ENCODE peak calls at places on chromosomes 11 and 22, in seven cellular contexts. One of them, this sample, is unnamed.

GRCh38 chr11:18700872-18701271 is 2.3 kb downstream of the TMEM86A start:
- DNase-seq in K562: no peak
- DNase-seq in HCT116: no peak
- DNase-seq in SK-N-SH: no peak
- DNase-seq in HepG2: no peak
- DNase-seq in H1: no peak
- DNase-seq in GM12878: no peak
- DNase-seq in this sample: no peak

GRCh38 chr11:24496728-24497396 is at the start of gene LUZP2:
- DNase-seq in GM12878: no peak
- DNase-seq in SK-N-SH: peak
- DNase-seq in H1: peak
- DNase-seq in HCT116: no peak
- DNase-seq in K562: no peak
- DNase-seq in HepG2: no peak
- DNase-seq in this sample: no peak

GRCh38 chr11:10268746-10269487 is 25.1 kb downstream of the SBF2 start:
- DNase-seq in K562: no peak
- DNase-seq in HepG2: no peak
- DNase-seq in H1: no peak
- DNase-seq in GM12878: no peak
- DNase-seq in SK-N-SH: no peak
- DNase-seq in HCT116: no peak
- DNase-seq in this sample: no peak

GRCh38 chr11:47398011-47398410 is 10.4 kb upstream of the SLC39A13 start:
- DNase-seq in SK-N-SH: no peak
- DNase-seq in GM12878: no peak
- DNase-seq in K562: no peak
- DNase-seq in H1: no peak
- DNase-seq in HepG2: no peak
- DNase-seq in HCT116: no peak
- DNase-seq in this sample: no peak

GRCh38 chr11:118872403-118872821 is 11.3 kb upstream of the CXCR5 start:
- DNase-seq in HepG2: no peak
- DNase-seq in K562: no peak
- DNase-seq in H1: no peak
- DNase-seq in HCT116: no peak
- DNase-seq in SK-N-SH: no peak
- DNase-seq in GM12878: no peak
- DNase-seq in this sample: no peak

GRCh38 chr22:50524664-50525103 is 714 bp downstream of the SCO2 start:
- DNase-seq in GM12878: no peak
- DNase-seq in SK-N-SH: no peak
- DNase-seq in HepG2: no peak
- DNase-seq in K562: no peak
- DNase-seq in HCT116: no peak
- DNase-seq in H1: no peak
- DNase-seq in this sample: no peak

GRCh38 chr11:134714021-134714656 is 302.1 kb upstream of the B3GAT1 start:
- DNase-seq in K562: no peak
- DNase-seq in HepG2: no peak
- DNase-seq in SK-N-SH: no peak
- DNase-seq in GM12878: no peak
- DNase-seq in H1: no peak
- DNase-seq in HCT116: no peak
- DNase-seq in this sample: no peak

GRCh38 chr11:130199792-130200191 is 40.2 kb downstream of the ST14 start:
- DNase-seq in H1: no peak
- DNase-seq in K562: no peak
- DNase-seq in SK-N-SH: no peak
- DNase-seq in GM12878: no peak
- DNase-seq in HCT116: no peak
- DNase-seq in HepG2: no peak
- DNase-seq in this sample: no peak

GRCh38 chr11:57499413-57499982 is 16.0 kb downstream of the SLC43A1 start:
- DNase-seq in K562: peak
- DNase-seq in SK-N-SH: peak
- DNase-seq in HCT116: peak
- DNase-seq in GM12878: no peak
- DNase-seq in H1: peak
- DNase-seq in HepG2: peak
- DNase-seq in this sample: peak

GRCh38 chr11:111514216-111515031 is at the start of gene HOATZ:
- DNase-seq in K562: peak
- DNase-seq in HepG2: no peak
- DNase-seq in H1: peak
- DNase-seq in GM12878: no peak
- DNase-seq in HCT116: no peak
- DNase-seq in SK-N-SH: peak
- DNase-seq in this sample: peak

GRCh38 chr22:49855491-49855911 is 1.9 kb downstream of the ZBED4 start:
- DNase-seq in HCT116: no peak
- DNase-seq in GM12878: no peak
- DNase-seq in H1: no peak
- DNase-seq in HepG2: no peak
- DNase-seq in K562: no peak
- DNase-seq in SK-N-SH: no peak
- DNase-seq in this sample: peak

GRCh38 chr11:66011239-66011784 is 496 bp upstream of the CST6 start:
- DNase-seq in HCT116: peak
- DNase-seq in GM12878: no peak
- DNase-seq in K562: no peak
- DNase-seq in SK-N-SH: no peak
- DNase-seq in HepG2: no peak
- DNase-seq in H1: no peak
- DNase-seq in this sample: peak

GRCh38 chr11:132064987-132065620 is 694.7 kb downstream of the NTM start:
- DNase-seq in HCT116: no peak
- DNase-seq in HepG2: no peak
- DNase-seq in K562: no peak
- DNase-seq in SK-N-SH: no peak
- DNase-seq in H1: no peak
- DNase-seq in GM12878: no peak
- DNase-seq in this sample: no peak

DNA sequence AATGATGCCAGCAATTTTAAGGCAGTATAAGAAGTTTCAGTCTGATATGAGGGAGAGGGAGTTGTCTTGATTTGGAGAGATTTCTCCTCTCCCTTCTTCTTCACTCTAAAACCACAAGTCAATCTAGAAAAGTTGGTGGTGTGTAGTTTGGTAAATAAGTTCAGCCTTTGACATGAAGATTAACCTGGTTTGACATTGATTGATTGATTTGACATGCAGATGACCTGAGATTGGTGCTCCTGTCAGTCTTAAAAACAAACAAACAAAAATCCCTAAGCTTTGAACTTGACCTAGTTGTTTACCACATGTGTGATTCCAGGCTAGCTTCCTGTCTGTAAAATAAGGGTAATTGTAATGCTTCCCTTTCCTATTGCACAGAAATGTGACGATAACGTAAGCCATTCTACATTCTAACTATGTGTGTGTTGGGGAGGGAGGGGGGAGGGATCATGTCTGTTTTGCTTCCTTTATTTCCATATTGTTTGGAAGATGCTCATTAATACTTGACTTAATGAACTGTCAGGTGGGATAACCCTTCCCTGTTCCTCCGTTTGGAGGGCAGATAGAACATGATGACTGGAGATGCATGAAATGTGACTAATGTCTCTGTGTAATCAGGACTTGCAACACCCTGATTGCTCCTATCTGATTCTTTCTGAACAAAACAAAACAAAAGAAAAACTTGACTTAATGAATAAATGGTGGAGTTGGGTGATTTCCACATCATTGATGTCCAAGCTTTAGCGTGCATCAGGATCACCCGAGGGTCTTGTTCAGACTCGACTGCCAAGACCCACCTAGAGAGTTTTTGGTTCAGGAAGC is 106.0 kb upstream of the CLMP start:
- DNase-seq in H1: no peak
- DNase-seq in HCT116: peak
- DNase-seq in GM12878: peak
- DNase-seq in K562: no peak
- DNase-seq in HepG2: no peak
- DNase-seq in SK-N-SH: no peak
- DNase-seq in this sample: peak
- TF ChIP-seq JUND in H1: no peak
- TF ChIP-seq JUND in HCT116: no peak
- TF ChIP-seq JUND in GM12878: no peak
- TF ChIP-seq JUND in K562: no peak
- TF ChIP-seq JUND in HepG2: no peak
- TF ChIP-seq JUND in SK-N-SH: no peak
- TF ChIP-seq JUND in this sample: no peak

DNA sequence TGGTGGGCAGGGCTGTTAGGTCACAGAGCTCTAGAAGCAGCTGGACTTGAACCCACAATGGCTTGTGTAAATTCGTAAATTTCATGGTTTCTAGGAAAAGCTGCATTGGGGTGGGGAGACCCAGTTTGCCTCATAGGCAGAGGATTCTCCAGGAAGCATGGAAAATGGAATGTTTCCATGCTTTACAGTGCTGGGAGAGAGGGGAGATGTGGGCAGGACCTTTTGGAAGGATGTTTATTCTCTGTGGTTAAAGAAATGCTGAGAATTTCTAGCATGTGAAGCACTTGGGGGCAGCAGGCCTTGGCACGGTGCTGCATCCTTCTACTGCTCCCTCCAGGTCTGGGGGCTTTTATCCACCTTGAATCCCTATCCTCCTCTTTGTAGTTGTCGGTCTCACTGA is 46.3 kb downstream of the TRAF6 start:
- DNase-seq in HCT116: no peak
- DNase-seq in H1: no peak
- DNase-seq in GM12878: no peak
- DNase-seq in K562: no peak
- DNase-seq in SK-N-SH: no peak
- DNase-seq in HepG2: no peak
- DNase-seq in this sample: no peak
- TF ChIP-seq JUND in HCT116: no peak
- TF ChIP-seq JUND in H1: no peak
- TF ChIP-seq JUND in GM12878: no peak
- TF ChIP-seq JUND in K562: no peak
- TF ChIP-seq JUND in SK-N-SH: no peak
- TF ChIP-seq JUND in HepG2: no peak
- TF ChIP-seq JUND in this sample: no peak

GRCh38 chr11:36300651-36301050 is 4.6 kb downstream of the PRR5L start:
- DNase-seq in SK-N-SH: no peak
- DNase-seq in K562: no peak
- DNase-seq in GM12878: no peak
- DNase-seq in HCT116: no peak
- DNase-seq in HepG2: no peak
- DNase-seq in H1: no peak
- DNase-seq in this sample: no peak
- TF ChIP-seq JUND in SK-N-SH: no peak
- TF ChIP-seq JUND in K562: no peak
- TF ChIP-seq JUND in GM12878: no peak
- TF ChIP-seq JUND in HCT116: no peak
- TF ChIP-seq JUND in HepG2: no peak
- TF ChIP-seq JUND in H1: no peak
- TF ChIP-seq JUND in this sample: no peak

GRCh38 chr11:44659641-44660040 is 67.1 kb upstream of the TSPAN18 start:
- DNase-seq in HepG2: no peak
- DNase-seq in SK-N-SH: peak
- DNase-seq in HCT116: no peak
- DNase-seq in K562: no peak
- DNase-seq in H1: no peak
- DNase-seq in GM12878: no peak
- DNase-seq in this sample: no peak

GRCh38 chr11:44661311-44661717 is 65.4 kb upstream of the TSPAN18 start:
- DNase-seq in SK-N-SH: no peak
- DNase-seq in K562: no peak
- DNase-seq in HepG2: no peak
- DNase-seq in HCT116: no peak
- DNase-seq in H1: no peak
- DNase-seq in GM12878: no peak
- DNase-seq in this sample: no peak

GRCh38 chr11:44654596-44654995 is 72.2 kb upstream of the TSPAN18 start:
- DNase-seq in HepG2: no peak
- DNase-seq in SK-N-SH: no peak
- DNase-seq in GM12878: no peak
- DNase-seq in HCT116: no peak
- DNase-seq in K562: no peak
- DNase-seq in H1: no peak
- DNase-seq in this sample: no peak

GRCh38 chr11:44654057-44654456 is 72.7 kb upstream of the TSPAN18 start:
- DNase-seq in GM12878: no peak
- DNase-seq in K562: no peak
- DNase-seq in SK-N-SH: no peak
- DNase-seq in HepG2: no peak
- DNase-seq in H1: no peak
- DNase-seq in HCT116: no peak
- DNase-seq in this sample: no peak

GRCh38 chr11:44658451-44658850 is 68.3 kb upstream of the TSPAN18 start:
- DNase-seq in HepG2: no peak
- DNase-seq in GM12878: no peak
- DNase-seq in SK-N-SH: peak
- DNase-seq in H1: no peak
- DNase-seq in HCT116: no peak
- DNase-seq in K562: no peak
- DNase-seq in this sample: no peak
- TF ChIP-seq JUND in HepG2: no peak
- TF ChIP-seq JUND in GM12878: no peak
- TF ChIP-seq JUND in SK-N-SH: no peak
- TF ChIP-seq JUND in H1: no peak
- TF ChIP-seq JUND in HCT116: no peak
- TF ChIP-seq JUND in K562: no peak
- TF ChIP-seq JUND in this sample: no peak

GRCh38 chr22:30857103-30857502 is 111.5 kb downstream of the MORC2 start:
- DNase-seq in H1: no peak
- DNase-seq in HepG2: no peak
- DNase-seq in SK-N-SH: no peak
- DNase-seq in HCT116: no peak
- DNase-seq in GM12878: no peak
- DNase-seq in K562: no peak
- DNase-seq in this sample: no peak

GRCh38 chr22:30857791-30858190 is 110.8 kb downstream of the MORC2 start:
- DNase-seq in GM12878: no peak
- DNase-seq in H1: no peak
- DNase-seq in K562: no peak
- DNase-seq in HCT116: no peak
- DNase-seq in SK-N-SH: no peak
- DNase-seq in HepG2: no peak
- DNase-seq in this sample: no peak

GRCh38 chr22:30856699-30857098 is 111.9 kb downstream of the MORC2 start:
- DNase-seq in H1: no peak
- DNase-seq in GM12878: no peak
- DNase-seq in K562: no peak
- DNase-seq in HepG2: no peak
- DNase-seq in HCT116: no peak
- DNase-seq in SK-N-SH: no peak
- DNase-seq in this sample: no peak

GRCh38 chr22:30855677-30856518 is 112.7 kb downstream of the MORC2 start:
- DNase-seq in K562: no peak
- DNase-seq in SK-N-SH: no peak
- DNase-seq in H1: no peak
- DNase-seq in HepG2: no peak
- DNase-seq in HCT116: no peak
- DNase-seq in GM12878: no peak
- DNase-seq in this sample: no peak

DNA sequence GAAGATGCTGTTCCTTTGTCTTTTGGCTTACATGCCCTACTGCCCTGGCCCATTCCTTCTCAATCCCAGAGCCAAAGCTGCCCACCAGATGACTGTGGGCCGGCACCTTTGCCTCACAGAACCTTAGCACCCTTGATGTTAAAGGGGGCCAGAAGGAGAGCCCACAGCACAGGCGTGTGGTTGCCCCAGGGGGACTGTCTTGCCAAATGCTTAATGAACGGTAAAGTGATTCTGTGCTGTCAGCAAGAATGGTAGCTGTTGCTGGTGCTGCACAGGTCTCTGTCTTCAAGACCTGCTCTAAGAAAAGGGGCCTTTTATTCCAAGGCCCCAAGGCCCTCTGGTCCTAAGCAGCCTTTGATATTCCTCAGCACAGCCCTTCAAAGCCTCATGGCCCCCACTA is 113.3 kb downstream of the MORC2 start:
- DNase-seq in H1: no peak
- DNase-seq in K562: no peak
- DNase-seq in SK-N-SH: no peak
- DNase-seq in HepG2: no peak
- DNase-seq in HCT116: no peak
- DNase-seq in GM12878: no peak
- DNase-seq in this sample: no peak
- TF ChIP-seq JUND in H1: no peak
- TF ChIP-seq JUND in K562: no peak
- TF ChIP-seq JUND in SK-N-SH: no peak
- TF ChIP-seq JUND in HepG2: no peak
- TF ChIP-seq JUND in HCT116: no peak
- TF ChIP-seq JUND in GM12878: no peak
- TF ChIP-seq JUND in this sample: no peak

This sample was measured in T47D.